ENCODE peak calls at places on chromosomes 7 and 10, in eight cellular contexts. M, V, L, U, O, B, J and I are unnamed samples.

GRCh38 chr7:139626817-139627216 is 103.3 kb downstream of the CLEC2L start:
- DNase-seq in U (no peak), J (no peak), M (no peak), V (no peak), B (no peak), L (no peak), O (no peak), I (no peak)

GRCh38 chr7:80154656-80155325 is 20.2 kb downstream of the GNAI1 start:
- DNase-seq in J (peak; percentile 51), B (no peak), L (no peak), V (no peak), U (no peak), O (no peak), M (no peak), I (no peak)

GRCh38 chr10:71974489-71975011 is 10.4 kb downstream of the CHST3 start:
- DNase-seq in M (no peak), U (no peak), L (peak; percentile 70), B (peak; percentile 66), J (peak; percentile 74), O (no peak), V (no peak), I (no peak)

GRCh38 chr7:78296689-78297371 is 498.3 kb downstream of the PHTF2 start:
- DNase-seq in V (no peak), U (no peak), J (no peak), L (no peak), O (no peak), M (no peak), B (no peak), I (no peak)

GRCh38 chr7:142711196-142711595 is 38.1 kb upstream of the PRSS1 start:
- DNase-seq in J (no peak), B (no peak), M (no peak), O (no peak), V (no peak), U (no peak), L (no peak), I (no peak)

GRCh38 chr10:95445223-95445836 is 115.8 kb downstream of the SORBS1 start:
- DNase-seq in U (peak; percentile 63), L (no peak), J (peak; percentile 53), M (peak; percentile 81), V (peak; percentile 80), O (no peak), B (peak; percentile 86), I (peak; percentile 35)

GRCh38 chr10:96673318-96674099 is 46.8 kb downstream of the PIK3AP1 start:
- DNase-seq in V (peak; percentile 31), L (peak; percentile 36), O (no peak), B (peak; percentile 39), M (peak; percentile 25), U (peak; percentile 41), J (peak; percentile 63), I (no peak)

GRCh38 chr7:149833495-149834130 is 4.6 kb upstream of the ZNF862 start:
- DNase-seq in U (no peak), M (no peak), V (peak; percentile 8), O (no peak), B (no peak), L (no peak), J (no peak), I (no peak)

GRCh38 chr7:119918185-119918584 is 354.8 kb upstream of the KCND2 start:
- DNase-seq in V (no peak), U (no peak), J (no peak), O (no peak), B (no peak), L (no peak), M (no peak), I (no peak)

GRCh38 chr7:44618754-44619153 is 12.3 kb downstream of the OGDH start:
- DNase-seq in L (no peak), B (no peak), V (no peak), M (no peak), U (no peak), O (no peak), J (no peak), I (no peak)

GRCh38 chr7:107254398-107254985 is 85.7 kb downstream of the HBP1 start:
- DNase-seq in V (no peak), O (no peak), U (no peak), J (no peak), B (no peak), M (no peak), L (no peak), I (no peak)

GRCh38 chr10:112456533-112456932 is 9.5 kb downstream of the VTI1A start:
- DNase-seq in B (no peak), V (no peak), J (no peak), M (no peak), U (no peak), L (no peak), O (no peak), I (no peak)
- TF ChIP-seq CTCF in B (no peak), V (no peak), J (no peak), M (no peak), U (no peak), L (no peak), O (peak; percentile 56), I (no peak)

GRCh38 chr10:63798599-63799498 is 277.6 kb downstream of the REEP3 start:
- DNase-seq in L (no peak), J (peak; percentile 78), V (peak; percentile 28), B (peak; percentile 27), O (no peak), M (peak; percentile 68), U (peak; percentile 58), I (peak; percentile 16)
- TF ChIP-seq CTCF in L (no peak), J (no peak), V (no peak), B (no peak), O (no peak), M (peak; percentile 9), U (no peak), I (no peak)

GRCh38 chr10:19979628-19980027 is 163.4 kb downstream of the PLXDC2 start:
- DNase-seq in U (no peak), J (peak; percentile 34), L (no peak), M (no peak), V (no peak), B (no peak), O (no peak), I (no peak)
- TF ChIP-seq CTCF in U (no peak), J (no peak), L (no peak), M (no peak), V (no peak), B (no peak), O (no peak), I (no peak)

GRCh38 chr7:36600314-36600682 is 124.0 kb downstream of the AOAH start:
- DNase-seq in M (no peak), V (no peak), U (no peak), J (no peak), O (no peak), L (no peak), B (no peak), I (no peak)

GRCh38 chr7:36599645-36600313 is 124.5 kb downstream of the AOAH start:
- DNase-seq in V (no peak), O (no peak), B (no peak), L (no peak), U (no peak), M (no peak), J (no peak), I (no peak)

GRCh38 chr7:36601596-36601995 is 122.7 kb downstream of the AOAH start:
- DNase-seq in J (peak; percentile 8), M (no peak), L (no peak), O (no peak), U (no peak), B (no peak), V (no peak), I (no peak)

GRCh38 chr7:36602975-36603887 is 121.1 kb downstream of the AOAH start:
- DNase-seq in V (no peak), J (no peak), O (no peak), U (no peak), B (no peak), M (no peak), L (no peak), I (no peak)

DNA sequence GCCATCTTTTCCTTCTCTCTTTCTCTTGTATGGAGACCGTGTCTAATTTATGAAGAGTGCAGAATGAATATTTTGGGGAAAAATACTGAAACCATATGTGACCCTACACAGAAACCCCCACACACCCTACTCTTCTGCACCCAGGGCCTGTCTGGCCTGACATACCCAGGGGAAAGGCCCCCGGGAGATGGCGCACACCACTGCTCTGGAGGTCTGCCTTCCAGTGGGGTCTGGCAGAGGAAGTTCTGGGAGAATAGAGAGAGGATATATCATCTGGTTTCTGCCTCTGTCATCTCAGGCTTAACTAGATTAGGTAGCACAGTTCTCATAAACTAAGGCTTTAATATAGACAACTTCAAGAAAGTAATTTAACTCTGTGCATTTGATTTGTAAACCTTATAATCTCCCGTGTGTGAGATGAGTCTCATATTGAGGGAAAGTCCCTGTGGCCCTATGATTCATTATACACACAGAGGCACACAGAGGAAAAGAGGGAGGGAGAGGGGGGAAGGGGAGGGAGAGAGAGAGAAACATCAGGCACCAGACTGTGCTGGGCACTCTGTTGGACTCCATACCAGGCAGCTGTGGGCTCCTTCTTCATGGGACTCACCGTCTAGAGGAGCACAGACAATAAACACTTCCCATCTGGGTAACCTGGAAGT is 123.3 kb downstream of the AOAH start:
- DNase-seq in J (peak; percentile 70), U (no peak), L (no peak), M (no peak), O (no peak), V (no peak), B (no peak), I (no peak)
- TF ChIP-seq CTCF in J (no peak), U (no peak), L (no peak), M (no peak), O (no peak), V (no peak), B (no peak), I (no peak)

DNA sequence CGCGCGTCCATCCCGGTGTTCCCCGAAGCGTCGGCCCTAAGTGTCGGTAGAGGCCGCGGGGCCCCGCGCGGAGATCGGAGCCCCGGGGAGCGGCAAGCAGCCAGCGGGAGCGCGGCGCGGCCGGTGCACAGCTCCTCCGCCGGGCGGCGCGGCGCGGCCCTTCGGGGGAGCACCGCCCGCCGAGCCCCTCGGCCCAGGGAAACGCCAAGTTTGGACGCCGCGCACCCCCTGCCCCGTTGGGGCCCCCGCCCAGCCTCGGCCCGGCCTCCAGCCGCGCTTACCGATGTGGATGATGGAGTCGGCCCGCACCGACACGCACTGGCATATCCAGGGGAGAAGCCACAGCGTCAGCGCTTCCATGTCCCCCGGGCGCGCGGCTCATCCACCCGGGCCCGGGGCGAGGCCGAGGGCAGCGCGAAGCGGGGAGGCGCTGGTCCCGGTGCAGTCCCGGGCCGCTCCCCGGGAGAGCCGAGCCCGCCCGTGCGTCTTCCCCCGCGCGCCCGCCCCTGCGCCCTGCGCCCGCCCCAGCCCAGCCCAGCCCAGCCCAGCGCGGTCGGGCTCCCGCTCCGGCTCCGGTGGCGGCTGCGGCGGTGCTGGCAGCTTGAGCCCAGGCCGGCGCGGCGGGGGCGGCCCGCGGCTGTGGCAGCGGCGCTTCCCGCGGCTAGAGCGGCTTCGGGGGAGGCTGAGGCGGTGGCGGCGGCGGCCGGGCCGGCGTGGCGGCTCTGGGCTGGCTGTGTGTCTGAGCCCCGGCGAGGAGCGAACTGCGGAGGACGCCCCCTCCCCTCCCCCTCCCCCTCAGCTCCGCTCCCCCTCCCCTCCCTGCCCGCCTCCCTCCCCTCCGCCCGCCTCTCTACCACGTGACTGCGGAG is at the start of gene GRID1:
- DNase-seq in O (peak; percentile 74), U (no peak), J (no peak), V (peak; percentile 41), L (peak; percentile 83), B (peak; percentile 30), M (no peak), I (no peak)
- TF ChIP-seq CTCF in O (no peak), U (no peak), J (no peak), V (peak; percentile 17), L (no peak), B (no peak), M (peak; percentile 24), I (no peak)